ENCODE peak calls at places on chromosome 19, in seven cellular contexts. Q is NCI-H82; H is CD4-positive, alpha-beta memory T cell; G is activated CD8-positive, alpha-beta T cell treated with anti-CD3 and anti-CD28 coated beads for 36 hours; B is breast epithelium; Z is stimulated activated CD8-positive, alpha-beta memory T cell treated with anti-CD3 and anti-CD28 coated beads, Interleukin-4, amount 100 ng/mL, for 24 hours; I is tibial artery. D is an unnamed sample.

GRCh38 chr19:19635313-19635702 is 7.3 kb upstream of the LPAR2 start:
- DNase-seq in Q (no peak), H (peak; percentile 28), G (no peak), B (no peak), Z (no peak), I (no peak), D (no peak)

GRCh38 chr19:19866599-19867248 is 1.0 kb downstream of the ZNF253 start:
- DNase-seq in Q (peak; percentile 72), H (peak; percentile 64), G (peak; percentile 78), B (no peak), Z (no peak), I (no peak), D (peak; percentile 10)

GRCh38 chr19:38718747-38719543 is 25.3 kb downstream of the CAPN12 start:
- DNase-seq in Q (peak; percentile 39), H (no peak), G (no peak), B (no peak), Z (no peak), I (peak; percentile 96), D (peak; percentile 46)

GRCh38 chr19:47157455-47158321 is 27.1 kb downstream of the SAE1 start:
- DNase-seq in Q (no peak), H (peak; percentile 54), G (peak; percentile 60), B (no peak), Z (peak; percentile 22), I (no peak), D (peak; percentile 16)

GRCh38 chr19:11091343-11092153 is 2.3 kb downstream of the LDLR start:
- DNase-seq in Q (no peak), H (peak; percentile 91), G (peak; percentile 55), B (peak; percentile 77), Z (no peak), I (peak; percentile 78), D (no peak)

GRCh38 chr19:18932216-18932841 is 8.7 kb downstream of the HOMER3 start:
- DNase-seq in Q (peak; percentile 98), H (peak; percentile 87), G (peak; percentile 90), B (peak; percentile 61), Z (peak; percentile 70), I (peak; percentile 85), D (peak; percentile 41)

GRCh38 chr19:1465191-1466016 is 13.6 kb downstream of the C19orf25 start:
- DNase-seq in Q (peak; percentile 53), H (no peak), G (peak; percentile 56), B (no peak), Z (no peak), I (no peak), D (peak; percentile 77)

GRCh38 chr19:7560271-7560670 is 24.8 kb downstream of the PNPLA6 start:
- DNase-seq in Q (no peak), H (no peak), G (no peak), B (no peak), Z (no peak), I (no peak), D (no peak)

GRCh38 chr19:31351212-31352193 is 2.3 kb upstream of the TSHZ3 start:
- DNase-seq in Q (peak; percentile 75), H (no peak), G (peak; percentile 6), B (no peak), Z (no peak), I (no peak), D (no peak)

GRCh38 chr19:33359581-33359980 is 13.9 kb upstream of the CEBPG start:
- DNase-seq in Q (no peak), H (no peak), G (no peak), B (no peak), Z (no peak), I (no peak), D (no peak)

GRCh38 chr19:50300814-50301606 is 28.2 kb downstream of the KCNC3 start:
- DNase-seq in Q (no peak), H (no peak), G (peak; percentile 32), B (no peak), Z (no peak), I (no peak), D (no peak)

GRCh38 chr19:34327851-34328250 is 37.1 kb upstream of the GPI start:
- DNase-seq in Q (no peak), H (no peak), G (no peak), B (no peak), Z (no peak), I (no peak), D (no peak)

GRCh38 chr19:33399745-33400681 is 26.5 kb downstream of the CEBPG start:
- DNase-seq in Q (no peak), H (no peak), G (no peak), B (peak; percentile 34), Z (no peak), I (peak; percentile 56), D (no peak)

GRCh38 chr19:17686592-17687042 is 1.5 kb downstream of the UNC13A start:
- DNase-seq in Q (peak; percentile 91), H (no peak), G (peak; percentile 21), B (no peak), Z (no peak), I (no peak), D (peak; percentile 87)

GRCh38 chr19:38714354-38714778 is 29.9 kb downstream of the CAPN12 start:
- DNase-seq in Q (no peak), H (no peak), G (no peak), B (no peak), Z (no peak), I (no peak), D (no peak)